ENCODE peak calls at places on chromosomes 4 and X, in nine cellular contexts. B is glomerular endothelial cell, F is T-helper 22 cell, G is dermis blood vessel endothelial cell, C is omental fat pad, Y is cardiac fibroblast, Q is SW 1271, V is GDM1, W is A172. U is an unnamed sample.
A peak's percentile ranks its signal among the peaks of the same experiment; 100 is the strongest.

GRCh38 chr4:33975996-33976395 is 2268.3 kb downstream of the ARAP2 start:
- DNase-seq in B (no peak), F (no peak), G (no peak), C (no peak), Y (no peak), Q (no peak), V (no peak), W (no peak), U (no peak)

GRCh38 chrX:87900320-87900908 is 382.8 kb downstream of the KLHL4 start:
- DNase-seq in B (no peak), F (peak; percentile 28), G (no peak), C (no peak), Y (peak; percentile 3), Q (no peak), V (no peak), W (peak; percentile 63), U (no peak)

GRCh38 chrX:118595501-118596042 is 100.0 kb downstream of the DOCK11 start:
- DNase-seq in B (no peak), F (no peak), G (no peak), C (no peak), Y (no peak), Q (no peak), V (no peak), W (no peak), U (no peak)

GRCh38 chrX:129786210-129786651 is 6.5 kb downstream of the SASH3 start:
- DNase-seq in B (no peak), F (no peak), G (no peak), C (no peak), Y (no peak), Q (no peak), V (peak; percentile 81), W (no peak), U (no peak)

GRCh38 chrX:136784231-136784630 is 3.5 kb upstream of the ARHGEF6 start:
- DNase-seq in B (no peak), F (no peak), G (no peak), C (no peak), Y (no peak), Q (no peak), V (peak; percentile 47), W (no peak), U (no peak)

GRCh38 chr4:26410385-26411293 is 79.6 kb downstream of the CCKAR start:
- DNase-seq in B (peak; percentile 27), F (no peak), G (peak; percentile 68), C (no peak), Y (peak; percentile 77), Q (peak; percentile 60), V (peak; percentile 36), W (peak; percentile 61), U (peak; percentile 59)

GRCh38 chr4:101299899-101300540 is 47.3 kb downstream of the PPP3CA start:
- DNase-seq in B (no peak), F (no peak), G (no peak), C (no peak), Y (no peak), Q (no peak), V (no peak), W (no peak), U (no peak)

GRCh38 chr4:82017680-82018079 is 356.1 kb downstream of the HNRNPD start:
- DNase-seq in B (no peak), F (no peak), G (peak; percentile 36), C (no peak), Y (peak; percentile 25), Q (no peak), V (no peak), W (peak; percentile 27), U (peak; percentile 44)

GRCh38 chr4:7032591-7032990 is 10.6 kb upstream of the TADA2B start:
- DNase-seq in B (no peak), F (no peak), G (no peak), C (no peak), Y (no peak), Q (no peak), V (no peak), W (no peak), U (no peak)

GRCh38 chrX:40090050-40090804 is 7.5 kb downstream of the BCOR start:
- DNase-seq in B (no peak), F (no peak), G (no peak), C (no peak), Y (peak; percentile 10), Q (no peak), V (no peak), W (no peak), U (peak; percentile 27)

GRCh38 chr4:185304944-185305690 is 90.6 kb downstream of the LRP2BP start:
- DNase-seq in B (no peak), F (no peak), G (peak; percentile 50), C (no peak), Y (peak; percentile 42), Q (no peak), V (no peak), W (peak; percentile 55), U (peak; percentile 52)

GRCh38 chrX:135345328-135345645 is 36.0 kb downstream of the ETDC start:
- DNase-seq in B (no peak), F (no peak), G (peak; percentile 70), C (no peak), Y (peak; percentile 68), Q (no peak), V (no peak), W (peak; percentile 4), U (peak; percentile 60)

GRCh38 chr4:21697583-21697982 is 251.0 kb downstream of the KCNIP4 start:
- DNase-seq in B (no peak), F (no peak), G (no peak), C (no peak), Y (peak; percentile 18), Q (no peak), V (no peak), W (peak; percentile 37), U (no peak)

GRCh38 chr4:70746179-70746839 is 24.5 kb downstream of the RUFY3 start:
- DNase-seq in B (no peak), F (no peak), G (no peak), C (no peak), Y (peak; percentile 91), Q (no peak), V (no peak), W (no peak), U (no peak)

GRCh38 chrX:22060451-22060940 is 28.4 kb downstream of the PHEX start:
- DNase-seq in B (no peak), F (no peak), G (peak; percentile 35), C (no peak), Y (peak; percentile 30), Q (peak; percentile 0), V (no peak), W (peak; percentile 66), U (peak; percentile 44)

GRCh38 chrX:135931644-135932487 is 38.4 kb downstream of the SAGE1 start:
- DNase-seq in B (peak; percentile 10), F (no peak), G (peak; percentile 53), C (no peak), Y (peak; percentile 42), Q (peak; percentile 31), V (peak; percentile 23), W (peak; percentile 11), U (peak; percentile 43)

GRCh38 chr4:31365006-31365690 is 645.0 kb downstream of the PCDH7 start:
- DNase-seq in B (no peak), F (no peak), G (no peak), C (no peak), Y (no peak), Q (no peak), V (no peak), W (no peak), U (no peak)

GRCh38 chrX:129983575-129984131 is 1.2 kb downstream of the BCORL1 start:
- DNase-seq in B (no peak), F (no peak), G (no peak), C (no peak), Y (no peak), Q (no peak), V (no peak), W (no peak), U (no peak)

GRCh38 chrX:38669425-38669824 is 108.1 kb downstream of the TSPAN7 start:
- DNase-seq in B (no peak), F (no peak), G (no peak), C (no peak), Y (no peak), Q (no peak), V (no peak), W (no peak), U (no peak)

GRCh38 chrX:140088438-140088837 is 123.1 kb upstream of the CXorf66 start:
- DNase-seq in B (no peak), F (no peak), G (no peak), C (no peak), Y (no peak), Q (no peak), V (no peak), W (no peak), U (no peak)

GRCh38 chrX:110167952-110168451 is 149.9 kb downstream of the AMMECR1 start:
- DNase-seq in B (no peak), F (peak; percentile 14), G (peak; percentile 45), C (no peak), Y (peak; percentile 41), Q (peak; percentile 2), V (no peak), W (no peak), U (no peak)